ENCODE peak calls at places on chromosomes 5 and 9, in six cellular contexts. One of them, this sample, is unnamed. For H3K4me1, the result is how much of the 10 kb centered on the place peaks cover.

GRCh38 chr5:83846601-83847000 is 125.9 kb upstream of the HAPLN1 start:
- DNase-seq in pancreas: no peak
- DNase-seq in left lung: no peak
- DNase-seq in OCI-LY7: no peak
- DNase-seq in aorta: no peak
- DNase-seq in naive thymus-derived CD4-positive, alpha-beta T cell: no peak
- DNase-seq in this sample: no peak

GRCh38 chr9:132532171-132532570 is 50.2 kb upstream of the BARHL1 start:
- DNase-seq in naive thymus-derived CD4-positive, alpha-beta T cell: no peak
- DNase-seq in aorta: no peak
- DNase-seq in pancreas: peak
- DNase-seq in OCI-LY7: no peak
- DNase-seq in left lung: no peak
- DNase-seq in this sample: no peak

GRCh38 chr9:81411961-81412360 is 277.4 kb downstream of the TLE1 start:
- DNase-seq in naive thymus-derived CD4-positive, alpha-beta T cell: no peak
- DNase-seq in OCI-LY7: no peak
- DNase-seq in pancreas: no peak
- DNase-seq in aorta: no peak
- DNase-seq in left lung: no peak
- DNase-seq in this sample: no peak

GRCh38 chr5:123659495-123659894 is 147.5 kb downstream of the CSNK1G3 start:
- DNase-seq in left lung: no peak
- DNase-seq in naive thymus-derived CD4-positive, alpha-beta T cell: no peak
- DNase-seq in pancreas: no peak
- DNase-seq in aorta: no peak
- DNase-seq in OCI-LY7: no peak
- DNase-seq in this sample: no peak

GRCh38 chr5:1105350-1106265 is 6.3 kb downstream of the SLC12A7 start:
- DNase-seq in pancreas: no peak
- DNase-seq in aorta: no peak
- DNase-seq in OCI-LY7: no peak
- DNase-seq in naive thymus-derived CD4-positive, alpha-beta T cell: peak
- DNase-seq in left lung: no peak
- DNase-seq in this sample: peak

GRCh38 chr5:133735346-133735745 is 123.0 kb upstream of the FSTL4 start:
- DNase-seq in naive thymus-derived CD4-positive, alpha-beta T cell: no peak
- DNase-seq in left lung: no peak
- DNase-seq in aorta: no peak
- DNase-seq in OCI-LY7: no peak
- DNase-seq in pancreas: no peak
- DNase-seq in this sample: no peak

GRCh38 chr5:40627708-40628107 is 52.0 kb upstream of the PTGER4 start:
- DNase-seq in pancreas: no peak
- DNase-seq in aorta: no peak
- DNase-seq in OCI-LY7: no peak
- DNase-seq in naive thymus-derived CD4-positive, alpha-beta T cell: no peak
- DNase-seq in left lung: no peak
- DNase-seq in this sample: no peak

GRCh38 chr5:160118349-160119141 is 705 bp downstream of the PWWP2A start:
- DNase-seq in pancreas: peak
- DNase-seq in naive thymus-derived CD4-positive, alpha-beta T cell: peak
- DNase-seq in left lung: peak
- DNase-seq in aorta: peak
- DNase-seq in OCI-LY7: peak
- DNase-seq in this sample: peak

GRCh38 chr5:73768-74502 is 18.0 kb upstream of the PLEKHG4B start:
- DNase-seq in naive thymus-derived CD4-positive, alpha-beta T cell: no peak
- DNase-seq in left lung: no peak
- DNase-seq in pancreas: peak
- DNase-seq in aorta: no peak
- DNase-seq in OCI-LY7: no peak
- DNase-seq in this sample: no peak

GRCh38 chr9:34573599-34574325 is 15.8 kb downstream of the CNTFR start:
- DNase-seq in left lung: no peak
- DNase-seq in OCI-LY7: no peak
- DNase-seq in aorta: no peak
- DNase-seq in pancreas: no peak
- DNase-seq in naive thymus-derived CD4-positive, alpha-beta T cell: no peak
- DNase-seq in this sample: no peak

GRCh38 chr9:108859459-108860114 is 2.5 kb upstream of the ACTL7A start:
- DNase-seq in aorta: no peak
- DNase-seq in naive thymus-derived CD4-positive, alpha-beta T cell: no peak
- DNase-seq in left lung: no peak
- DNase-seq in pancreas: no peak
- DNase-seq in OCI-LY7: no peak
- DNase-seq in this sample: no peak

GRCh38 chr5:35029333-35029732 is 18.4 kb downstream of the AGXT2 start:
- DNase-seq in pancreas: no peak
- DNase-seq in OCI-LY7: no peak
- DNase-seq in naive thymus-derived CD4-positive, alpha-beta T cell: no peak
- DNase-seq in left lung: no peak
- DNase-seq in aorta: no peak
- DNase-seq in this sample: no peak

GRCh38 chr5:109876941-109877669 is 187.4 kb downstream of the MAN2A1 start:
- DNase-seq in left lung: no peak
- DNase-seq in pancreas: no peak
- DNase-seq in aorta: no peak
- DNase-seq in naive thymus-derived CD4-positive, alpha-beta T cell: no peak
- DNase-seq in OCI-LY7: no peak
- DNase-seq in this sample: no peak

GRCh38 chr9:104329245-104329644 is 174.8 kb upstream of the OR13F1 start:
- DNase-seq in pancreas: no peak
- DNase-seq in aorta: no peak
- DNase-seq in left lung: no peak
- DNase-seq in naive thymus-derived CD4-positive, alpha-beta T cell: no peak
- DNase-seq in OCI-LY7: no peak
- DNase-seq in this sample: no peak

GRCh38 chr5:120605325-120606079 is 141.4 kb downstream of the PRR16 start:
- DNase-seq in pancreas: peak
- DNase-seq in naive thymus-derived CD4-positive, alpha-beta T cell: no peak
- DNase-seq in OCI-LY7: no peak
- DNase-seq in aorta: peak
- DNase-seq in left lung: no peak
- DNase-seq in this sample: no peak

GRCh38 chr5:120604898-120605297 is 140.8 kb downstream of the PRR16 start:
- DNase-seq in OCI-LY7: no peak
- DNase-seq in naive thymus-derived CD4-positive, alpha-beta T cell: no peak
- DNase-seq in pancreas: no peak
- DNase-seq in aorta: no peak
- DNase-seq in left lung: no peak
- DNase-seq in this sample: no peak

GRCh38 chr5:120599576-120599975 is 135.5 kb downstream of the PRR16 start:
- DNase-seq in OCI-LY7: no peak
- DNase-seq in left lung: no peak
- DNase-seq in aorta: no peak
- DNase-seq in pancreas: no peak
- DNase-seq in naive thymus-derived CD4-positive, alpha-beta T cell: no peak
- DNase-seq in this sample: no peak

DNA sequence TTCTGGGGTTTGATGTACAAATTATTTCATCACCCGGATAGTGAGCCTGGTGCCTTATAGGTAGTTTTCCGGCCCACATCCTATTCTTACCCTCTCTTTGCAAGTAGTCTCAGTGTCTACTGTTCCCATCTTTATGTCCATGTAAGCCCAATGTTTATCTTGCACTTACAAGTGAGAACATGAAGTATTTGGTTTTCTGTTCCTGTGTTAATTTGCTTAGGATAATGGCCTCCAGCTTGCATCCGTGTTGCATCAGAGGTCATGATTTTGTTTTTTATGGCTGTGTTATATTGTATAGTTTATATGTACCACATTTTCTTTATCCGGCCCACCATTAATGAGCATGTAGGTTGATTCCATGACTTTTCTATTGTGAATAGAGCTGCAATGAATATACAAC is 136.5 kb downstream of the PRR16 start:
- DNase-seq in left lung: no peak
- DNase-seq in OCI-LY7: no peak
- DNase-seq in naive thymus-derived CD4-positive, alpha-beta T cell: no peak
- DNase-seq in pancreas: no peak
- DNase-seq in aorta: no peak
- DNase-seq in this sample: no peak
- H3K4me1 ChIP-seq in left lung: under half
- H3K4me1 ChIP-seq in OCI-LY7: under half
- H3K4me1 ChIP-seq in naive thymus-derived CD4-positive, alpha-beta T cell: under half
- H3K4me1 ChIP-seq in pancreas: under half
- H3K4me1 ChIP-seq in aorta: under half
- H3K4me1 ChIP-seq in this sample: under half

GRCh38 chr9:137409515-137409914 is 13.4 kb downstream of the EXD3 start:
- DNase-seq in OCI-LY7: no peak
- DNase-seq in naive thymus-derived CD4-positive, alpha-beta T cell: no peak
- DNase-seq in aorta: no peak
- DNase-seq in pancreas: peak
- DNase-seq in left lung: no peak
- DNase-seq in this sample: no peak

GRCh38 chr9:137412431-137412830 is 10.5 kb downstream of the EXD3 start:
- DNase-seq in OCI-LY7: no peak
- DNase-seq in naive thymus-derived CD4-positive, alpha-beta T cell: no peak
- DNase-seq in pancreas: peak
- DNase-seq in left lung: no peak
- DNase-seq in aorta: no peak
- DNase-seq in this sample: no peak

GRCh38 chr9:137411260-137411659 is 11.7 kb downstream of the EXD3 start:
- DNase-seq in left lung: no peak
- DNase-seq in OCI-LY7: no peak
- DNase-seq in pancreas: no peak
- DNase-seq in naive thymus-derived CD4-positive, alpha-beta T cell: no peak
- DNase-seq in aorta: no peak
- DNase-seq in this sample: no peak

GRCh38 chr9:137410891-137411249 is 12.1 kb downstream of the EXD3 start:
- DNase-seq in naive thymus-derived CD4-positive, alpha-beta T cell: no peak
- DNase-seq in aorta: no peak
- DNase-seq in left lung: no peak
- DNase-seq in OCI-LY7: no peak
- DNase-seq in pancreas: peak
- DNase-seq in this sample: no peak

DNA sequence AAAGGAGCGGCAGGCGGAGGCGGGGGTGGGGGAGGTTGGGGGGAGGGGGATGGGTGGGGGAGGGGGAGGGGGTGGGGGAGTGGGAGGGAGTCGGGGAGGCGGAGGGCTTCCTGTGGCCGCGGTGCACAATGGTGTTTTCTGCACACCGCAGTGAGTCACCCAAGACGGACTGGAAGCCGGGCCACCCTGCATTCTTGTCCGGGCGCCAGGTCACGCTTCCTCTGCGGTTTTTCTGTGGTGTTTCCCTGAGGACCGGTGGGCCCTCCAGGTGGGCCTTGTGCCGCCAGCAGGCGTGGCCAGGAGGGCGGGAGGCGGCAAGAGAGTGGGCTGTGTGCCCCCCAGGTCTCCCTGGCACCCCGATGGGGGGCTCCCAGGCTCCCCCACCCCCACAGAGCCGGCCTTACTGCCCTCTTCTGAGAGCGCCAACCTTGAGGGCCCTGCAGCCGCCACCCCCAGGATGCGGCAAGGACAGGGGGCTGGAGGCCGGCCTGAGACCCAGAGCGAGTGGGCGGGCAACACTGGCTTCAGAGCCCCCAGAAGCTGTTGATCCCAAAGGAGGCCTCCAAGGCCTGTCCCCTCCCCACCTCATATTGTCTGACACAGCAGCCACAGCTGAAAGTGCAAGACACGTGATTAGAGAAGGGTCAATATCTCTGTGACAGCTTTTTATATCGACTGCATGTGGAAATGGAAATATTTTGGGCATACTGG is 11.1 kb downstream of the EXD3 start:
- DNase-seq in left lung: peak
- DNase-seq in aorta: peak
- DNase-seq in pancreas: peak
- DNase-seq in naive thymus-derived CD4-positive, alpha-beta T cell: no peak
- DNase-seq in OCI-LY7: no peak
- DNase-seq in this sample: peak
- H3K4me1 ChIP-seq in left lung: under half
- H3K4me1 ChIP-seq in aorta: under half
- H3K4me1 ChIP-seq in pancreas: under half
- H3K4me1 ChIP-seq in naive thymus-derived CD4-positive, alpha-beta T cell: under half
- H3K4me1 ChIP-seq in OCI-LY7: under half
- H3K4me1 ChIP-seq in this sample: under half

GRCh38 chr5:2753452-2754409 is 2.3 kb upstream of the IRX2 start:
- DNase-seq in left lung: no peak
- DNase-seq in OCI-LY7: no peak
- DNase-seq in pancreas: no peak
- DNase-seq in naive thymus-derived CD4-positive, alpha-beta T cell: no peak
- DNase-seq in aorta: no peak
- DNase-seq in this sample: no peak

GRCh38 chr5:2751592-2752021 is at the start of gene IRX2:
- DNase-seq in naive thymus-derived CD4-positive, alpha-beta T cell: no peak
- DNase-seq in left lung: peak
- DNase-seq in aorta: peak
- DNase-seq in OCI-LY7: no peak
- DNase-seq in pancreas: no peak
- DNase-seq in this sample: no peak

GRCh38 chr5:2752875-2753435 is 1.5 kb upstream of the IRX2 start:
- DNase-seq in naive thymus-derived CD4-positive, alpha-beta T cell: no peak
- DNase-seq in left lung: no peak
- DNase-seq in OCI-LY7: no peak
- DNase-seq in aorta: no peak
- DNase-seq in pancreas: no peak
- DNase-seq in this sample: no peak

GRCh38 chr5:2750758-2751464 is 566 bp downstream of the IRX2 start:
- DNase-seq in naive thymus-derived CD4-positive, alpha-beta T cell: no peak
- DNase-seq in aorta: no peak
- DNase-seq in pancreas: peak
- DNase-seq in OCI-LY7: no peak
- DNase-seq in left lung: no peak
- DNase-seq in this sample: no peak

GRCh38 chr5:2752059-2752874 is 790 bp upstream of the IRX2 start:
- DNase-seq in naive thymus-derived CD4-positive, alpha-beta T cell: no peak
- DNase-seq in left lung: no peak
- DNase-seq in OCI-LY7: no peak
- DNase-seq in aorta: no peak
- DNase-seq in pancreas: peak
- DNase-seq in this sample: no peak
- H3K4me1 ChIP-seq in naive thymus-derived CD4-positive, alpha-beta T cell: under half
- H3K4me1 ChIP-seq in left lung: under half
- H3K4me1 ChIP-seq in OCI-LY7: under half
- H3K4me1 ChIP-seq in aorta: under half
- H3K4me1 ChIP-seq in pancreas: under half
- H3K4me1 ChIP-seq in this sample: under half

DNA sequence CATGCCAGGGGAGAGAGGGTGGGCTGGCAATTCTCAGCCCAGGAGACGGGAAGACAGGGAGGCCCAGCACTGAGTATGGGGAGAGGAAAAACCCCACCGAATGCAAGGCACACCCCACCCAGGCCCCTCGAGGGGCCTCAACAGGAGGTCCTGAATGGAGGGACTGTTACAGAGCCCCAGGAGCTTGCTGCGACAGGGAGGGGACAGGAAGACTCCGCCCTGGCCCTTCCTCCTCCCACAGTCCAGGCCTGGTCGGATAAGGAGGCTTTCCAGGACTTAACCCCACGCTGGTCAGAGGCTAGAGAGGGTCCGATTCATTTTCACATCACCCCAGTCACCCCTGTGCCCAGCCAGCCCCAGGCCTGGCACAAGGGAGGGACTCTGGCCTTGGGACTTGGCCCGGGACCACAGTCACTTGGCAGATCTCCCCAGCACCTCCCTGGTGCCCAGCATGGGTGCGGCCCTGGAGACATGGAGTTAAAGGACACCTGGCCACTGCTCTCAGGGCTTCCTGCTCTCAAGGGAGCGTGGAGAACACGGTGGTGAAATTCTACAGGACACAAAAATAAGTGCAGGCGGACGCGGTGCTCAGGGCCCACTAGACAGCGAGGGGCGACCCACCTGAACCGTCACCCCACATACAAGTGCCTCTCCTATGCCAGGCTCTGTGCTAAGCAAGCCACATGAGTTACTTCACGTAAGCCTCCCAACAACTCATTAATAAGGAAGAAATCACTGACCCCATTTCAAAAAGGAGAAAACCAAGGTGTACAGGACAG is 44.8 kb upstream of the STXBP1 start:
- DNase-seq in naive thymus-derived CD4-positive, alpha-beta T cell: no peak
- DNase-seq in left lung: peak
- DNase-seq in aorta: peak
- DNase-seq in pancreas: peak
- DNase-seq in OCI-LY7: no peak
- DNase-seq in this sample: peak
- H3K4me1 ChIP-seq in naive thymus-derived CD4-positive, alpha-beta T cell: under half
- H3K4me1 ChIP-seq in left lung: half or more
- H3K4me1 ChIP-seq in aorta: under half
- H3K4me1 ChIP-seq in pancreas: under half
- H3K4me1 ChIP-seq in OCI-LY7: under half
- H3K4me1 ChIP-seq in this sample: under half